ENCODE peak calls at places on chromosomes 16 and 17, in ten cellular contexts. Y is body of pancreas, Z is H1, C is uterus, X is heart left ventricle, R is Peyer's patch, F is esophagus squamous epithelium, A is breast epithelium, I is sigmoid colon, N is adrenal gland. H is an unnamed sample. For H3K4me1, the result is how much of the 10 kb centered on the place peaks cover.

GRCh38 chr17:29776026-29776425 is 153.3 kb upstream of the CORO6 start:
- DNase-seq in I (no peak), C (no peak), N (no peak), F (no peak), R (no peak), Y (no peak), A (no peak), X (no peak), Z (no peak), H (no peak)

GRCh38 chr16:23948949-23949392 is 113.2 kb downstream of the PRKCB start:
- DNase-seq in F (no peak), C (no peak), Z (no peak), N (no peak), A (no peak), Y (peak), I (no peak), X (no peak), R (no peak), H (no peak)

GRCh38 chr17:6365187-6365943 is 69.6 kb downstream of the AIPL1 start:
- DNase-seq in X (no peak), C (no peak), R (no peak), N (no peak), F (no peak), I (no peak), A (no peak), Z (peak), Y (no peak), H (no peak)

GRCh38 chr16:81784042-81784785 is 5.1 kb downstream of the PLCG2 start:
- DNase-seq in X (no peak), I (no peak), C (no peak), R (peak), F (no peak), N (no peak), A (no peak), Y (no peak), Z (no peak), H (no peak)

GRCh38 chr17:48492401-48493298 is 38.2 kb downstream of the HOXB1 start:
- DNase-seq in F (no peak), N (peak), Y (peak), A (peak), I (peak), Z (peak), X (peak), C (peak), R (peak), H (peak)

GRCh38 chr17:5592382-5592781 is 8.1 kb upstream of the NLRP1 start:
- DNase-seq in X (no peak), Y (no peak), N (no peak), C (no peak), A (no peak), F (no peak), R (no peak), I (no peak), Z (no peak), H (no peak)

GRCh38 chr17:29124135-29124930 is 55.9 kb downstream of the MYO18A start:
- DNase-seq in R (peak), N (peak), C (peak), Y (peak), F (no peak), I (no peak), A (no peak), Z (peak), X (no peak), H (no peak)

GRCh38 chr17:19533036-19533717 is 477 bp upstream of the SLC47A1 start:
- DNase-seq in N (no peak), F (no peak), C (no peak), Z (no peak), I (no peak), A (no peak), X (no peak), Y (no peak), R (no peak), H (peak)

GRCh38 chr17:21453144-21453982 is 77.2 kb downstream of the KCNJ12 start:
- DNase-seq in I (no peak), C (no peak), Z (no peak), N (no peak), X (no peak), A (no peak), F (no peak), Y (no peak), R (no peak), H (no peak)

GRCh38 chr16:77403732-77404131 is 31.1 kb downstream of the ADAMTS18 start:
- DNase-seq in Z (no peak), C (no peak), R (no peak), X (no peak), Y (no peak), N (no peak), A (no peak), F (no peak), I (no peak), H (no peak)

GRCh38 chr17:45948881-45949624 is 50.0 kb upstream of the STH start:
- DNase-seq in R (peak), X (peak), C (peak), I (peak), N (peak), A (peak), Z (peak), F (no peak), Y (peak), H (peak)
- TF ChIP-seq CTCF in R (peak), X (peak), C (peak), I (peak), N (peak), A (peak), Z (peak), F (peak), Y (peak), H (peak)

GRCh38 chr16:27980076-27980775 is 83.3 kb downstream of the GSG1L start:
- DNase-seq in I (peak), C (no peak), Z (no peak), X (no peak), F (no peak), A (no peak), N (no peak), R (no peak), Y (no peak), H (no peak)

GRCh38 chr16:27980919-27981670 is 82.4 kb downstream of the GSG1L start:
- DNase-seq in Y (no peak), F (no peak), R (no peak), Z (no peak), I (no peak), C (no peak), A (no peak), X (no peak), N (no peak), H (no peak)

GRCh38 chr16:27984121-27984520 is 79.4 kb downstream of the GSG1L start:
- DNase-seq in Z (no peak), I (no peak), Y (no peak), X (no peak), C (no peak), R (no peak), A (no peak), N (no peak), F (no peak), H (no peak)

GRCh38 chr16:27983244-27983643 is 80.3 kb downstream of the GSG1L start:
- DNase-seq in C (no peak), X (no peak), R (no peak), A (no peak), N (no peak), I (no peak), F (no peak), Z (no peak), Y (no peak), H (no peak)

GRCh38 chr16:27982184-27982583 is 81.3 kb downstream of the GSG1L start:
- DNase-seq in A (no peak), C (no peak), F (no peak), Z (no peak), Y (no peak), I (no peak), N (no peak), X (no peak), R (no peak), H (no peak)
- TF ChIP-seq POLR2A in A (no peak), C (no peak), F (no peak), Z (no peak), Y (no peak), I (no peak), N (no peak), X (no peak), R (no peak), H (no peak)

GRCh38 chr16:57271867-57272495 is 12.5 kb downstream of the PLLP start:
- DNase-seq in I (peak), C (no peak), R (no peak), X (no peak), A (no peak), F (no peak), Z (no peak), N (no peak), Y (no peak), H (no peak)

GRCh38 chr16:57271063-57271345 is 13.5 kb downstream of the PLLP start:
- DNase-seq in N (no peak), Y (no peak), C (no peak), X (no peak), F (no peak), A (no peak), Z (no peak), I (no peak), R (no peak), H (no peak)

GRCh38 chr16:57270221-57271062 is 14.0 kb downstream of the PLLP start:
- DNase-seq in R (no peak), Z (no peak), Y (no peak), I (peak), C (no peak), A (no peak), F (no peak), X (no peak), N (no peak), H (peak)

GRCh38 chr16:57266531-57267268 is 17.8 kb downstream of the PLLP start:
- DNase-seq in C (no peak), Y (peak), A (peak), F (no peak), Z (no peak), X (no peak), R (peak), N (no peak), I (no peak), H (no peak)

GRCh38 chr16:57268804-57269800 is 15.4 kb downstream of the PLLP start:
- DNase-seq in Y (peak), C (no peak), N (peak), Z (no peak), X (peak), A (no peak), R (peak), I (peak), F (no peak), H (peak)
- H3K4me1 ChIP-seq in Y (half or more), C (under half), N (under half), Z (under half), X (under half), A (under half), R (under half), I (under half), F (under half), H (under half)

GRCh38 chr16:25014500-25015147 is 545 bp downstream of the ARHGAP17 start:
- DNase-seq in X (peak), N (peak), R (peak), A (peak), I (peak), C (peak), Y (peak), F (no peak), Z (peak), H (peak)
- TF ChIP-seq CTCF in X (no peak), N (no peak), R (no peak), A (no peak), I (no peak), C (no peak), Y (no peak), F (no peak), Z (no peak), H (no peak)

GRCh38 chr16:4734063-4734729 is at the start of the genes ANKS3 and DNAAF8:
- DNase-seq in C (peak), F (peak), X (peak), Y (peak), R (peak), N (peak), I (peak), Z (peak), A (peak), H (peak)
- TF ChIP-seq POLR2A in C (peak), F (no peak), X (no peak), Y (peak), R (peak), N (no peak), I (no peak), Z (no peak), A (no peak), H (peak)

DNA sequence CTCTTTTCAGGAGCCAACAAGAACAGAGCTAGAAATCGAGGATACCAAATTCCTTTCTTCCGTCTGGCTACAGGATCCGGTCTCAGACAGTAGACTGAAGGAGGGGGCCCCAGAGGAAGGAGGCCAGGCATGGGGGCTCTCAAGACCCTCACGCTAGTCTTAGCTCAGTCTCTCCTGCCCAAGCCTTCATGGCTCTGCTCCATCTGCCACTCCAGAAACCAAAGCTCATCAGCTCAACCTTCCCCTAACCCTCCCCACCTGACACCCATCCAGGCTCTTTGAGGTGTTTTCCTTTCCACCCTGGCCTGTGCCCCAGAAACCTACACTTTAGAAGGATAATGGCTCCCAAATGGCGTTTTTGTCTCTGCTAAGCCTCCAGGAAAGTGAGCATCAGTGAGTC is 6.2 kb upstream of the TMEM92 start:
- DNase-seq in Z (no peak), I (peak), Y (no peak), C (no peak), R (no peak), X (no peak), N (peak), F (no peak), A (no peak), H (no peak)
- H3K4me1 ChIP-seq in Z (under half), I (half or more), Y (under half), C (under half), R (under half), X (under half), N (under half), F (under half), A (under half), H (under half)

H was measured in right lobe of liver.